ENCODE peak calls at places on chromosomes 5 and 9, in nine cellular contexts. G is cardiac fibroblast; V is head of caudate nucleus; H is B cell; K is HT1080; R is kidney epithelial cell; F is stimulated activated CD8-positive, alpha-beta memory T cell treated with anti-CD3 and anti-CD28 coated beads, Interleukin-7, amount 100 ng/mL, for 4 hours; S is AG04449; Z is activated CD4-positive, alpha-beta T cell treated with anti-CD3 and anti-CD28 coated beads, Interleukin-2, amount 10 ng/mL, durations not matched to agents 24 days and 14 days. Q is an unnamed sample.

GRCh38 chr5:34054330-34054729 is 11.3 kb upstream of the C1QTNF3 start:
- DNase-seq in Z (no peak), V (no peak), F (no peak), R (no peak), S (no peak), H (no peak), G (no peak), K (no peak), Q (no peak)

GRCh38 chr9:114611516-114612271 is 603 bp downstream of the TMEM268 start:
- DNase-seq in H (no peak), K (peak), F (no peak), V (peak), S (no peak), Z (no peak), R (no peak), G (peak), Q (peak)

GRCh38 chr5:113002423-113002822 is 25.8 kb downstream of the DCP2 start:
- DNase-seq in H (no peak), Z (no peak), G (no peak), V (no peak), K (no peak), R (no peak), F (no peak), S (no peak), Q (no peak)

GRCh38 chr5:96743065-96743768 is 64.5 kb downstream of the ERAP1 start:
- DNase-seq in F (no peak), V (no peak), Z (peak), R (no peak), S (no peak), K (peak), H (no peak), G (peak), Q (no peak)

GRCh38 chr5:132100672-132101261 is 27.2 kb downstream of the CSF2 start:
- DNase-seq in H (peak), R (peak), S (no peak), G (no peak), F (no peak), Z (peak), V (no peak), K (no peak), Q (no peak)

GRCh38 chr5:2178528-2178927 is 295.8 kb upstream of the IRX4 start:
- DNase-seq in R (no peak), V (no peak), S (no peak), Z (no peak), G (no peak), H (no peak), K (no peak), F (no peak), Q (no peak)

GRCh38 chr5:179470191-179470590 is 80.2 kb upstream of the RUFY1 start:
- DNase-seq in R (no peak), F (no peak), S (no peak), Z (no peak), K (no peak), V (no peak), H (no peak), G (no peak), Q (no peak)

GRCh38 chr9:131739988-131740648 is at the start of gene RAPGEF1:
- DNase-seq in F (no peak), R (no peak), V (peak), S (no peak), G (peak), H (peak), K (no peak), Z (peak), Q (no peak)

GRCh38 chr5:84086517-84086916 is 298.2 kb downstream of the EDIL3 start:
- DNase-seq in R (no peak), K (no peak), V (no peak), F (no peak), S (no peak), Z (no peak), G (no peak), H (no peak), Q (no peak)

GRCh38 chr5:65047948-65048690 is 279.4 kb downstream of the CWC27 start:
- DNase-seq in S (no peak), V (no peak), G (no peak), R (no peak), K (no peak), Z (no peak), H (no peak), F (no peak), Q (no peak)

GRCh38 chr9:31272456-31273295 is 1111.8 kb upstream of the ACO1 start:
- DNase-seq in V (peak), R (peak), K (peak), G (no peak), Z (no peak), F (no peak), H (no peak), S (no peak), Q (no peak)

GRCh38 chr9:76365028-76365427 is 29.2 kb downstream of the RFK start:
- DNase-seq in F (no peak), H (no peak), K (peak), Z (no peak), R (peak), G (peak), S (no peak), V (no peak), Q (no peak)

Q was measured in G401.